ENCODE peak calls at places on chromosomes 3 and 15, in four cellular contexts. N is GM23338, T is GM12892, R is stomach. U is an unnamed sample.
A peak's percentile ranks its signal among the peaks of the same experiment; 100 is the strongest.

GRCh38 chr3:9669720-9670432 is 20.6 kb downstream of the MTMR14 start:
- DNase-seq in N (no peak), T (no peak), R (peak; percentile 76), U (no peak)

GRCh38 chr15:81268340-81268739 is 55.6 kb downstream of the STARD5 start:
- DNase-seq in N (no peak), T (no peak), R (no peak), U (no peak)

GRCh38 chr3:76723366-76723765 is 316.5 kb upstream of the ROBO2 start:
- DNase-seq in N (peak; percentile 41), T (no peak), R (no peak), U (no peak)

GRCh38 chr3:186871403-186871924 is 29.0 kb downstream of the ADIPOQ start:
- DNase-seq in N (no peak), T (no peak), R (no peak), U (no peak)

GRCh38 chr15:71508081-71508682 is 302.2 kb upstream of the NR2E3 start:
- DNase-seq in N (no peak), T (peak; percentile 24), R (no peak), U (peak; percentile 35)

GRCh38 chr3:177932346-177932745 is 603.9 kb upstream of the KCNMB2 start:
- DNase-seq in N (no peak), T (no peak), R (no peak), U (no peak)

GRCh38 chr3:179973931-179974361 is 62.8 kb downstream of the PEX5L start:
- DNase-seq in N (peak; percentile 29), T (no peak), R (no peak), U (no peak)

GRCh38 chr3:78580691-78581090 is 1187.1 kb downstream of the ROBO1 start:
- DNase-seq in N (no peak), T (no peak), R (no peak), U (no peak)

GRCh38 chr3:177633671-177634207 is 436.5 kb upstream of the TBL1XR1 start:
- DNase-seq in N (no peak), T (no peak), R (no peak), U (no peak)

GRCh38 chr3:136141296-136141785 is 54.8 kb downstream of the MSL2 start:
- DNase-seq in N (no peak), T (no peak), R (no peak), U (no peak)

GRCh38 chr15:91271565-91272153 is 171.6 kb downstream of the SV2B start:
- DNase-seq in N (peak; percentile 91), T (no peak), R (peak; percentile 58), U (peak; percentile 35)
- TF ChIP-seq POLR2AphosphoS5 in N (no peak), T (no peak), R (no peak), U (no peak)

DNA sequence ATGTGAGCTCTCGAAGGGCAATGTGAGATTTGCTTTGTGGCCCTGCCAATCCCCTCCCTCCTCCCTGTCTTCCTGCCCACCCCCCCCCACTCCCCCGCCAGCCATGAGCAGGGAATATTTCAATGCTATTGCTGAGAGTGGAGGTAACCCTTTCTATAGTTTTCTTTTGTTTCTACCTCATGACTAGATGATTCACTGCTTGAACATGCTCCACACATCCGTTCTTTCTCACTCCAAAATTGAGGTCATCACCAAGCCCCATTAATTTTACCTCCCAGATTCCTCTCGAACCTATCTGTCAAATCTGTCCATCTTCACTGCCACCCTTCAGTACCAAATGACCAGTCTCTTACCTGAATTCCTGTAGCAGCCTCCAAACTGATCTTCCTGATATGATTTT is 12.2 kb downstream of the ZNF774 start:
- DNase-seq in N (no peak), T (no peak), R (no peak), U (no peak)
- TF ChIP-seq POLR2AphosphoS5 in N (no peak), T (no peak), R (no peak), U (no peak)

GRCh38 chr3:108320746-108321350 is 24.5 kb downstream of the HHLA2 start:
- DNase-seq in N (peak; percentile 34), T (no peak), R (no peak), U (no peak)
- TF ChIP-seq POLR2AphosphoS5 in N (no peak), T (no peak), R (no peak), U (no peak)

GRCh38 chr3:69869021-69869420 is 129.8 kb downstream of the MITF start:
- DNase-seq in N (no peak), T (no peak), R (no peak), U (no peak)

GRCh38 chr3:69866988-69867720 is 127.9 kb downstream of the MITF start:
- DNase-seq in N (no peak), T (no peak), R (no peak), U (no peak)

GRCh38 chr3:69865920-69866679 is 126.8 kb downstream of the MITF start:
- DNase-seq in N (peak; percentile 16), T (no peak), R (peak; percentile 83), U (no peak)

GRCh38 chr3:69869643-69870042 is 129.9 kb upstream of the SAMMSON start:
- DNase-seq in N (no peak), T (no peak), R (no peak), U (no peak)

DNA sequence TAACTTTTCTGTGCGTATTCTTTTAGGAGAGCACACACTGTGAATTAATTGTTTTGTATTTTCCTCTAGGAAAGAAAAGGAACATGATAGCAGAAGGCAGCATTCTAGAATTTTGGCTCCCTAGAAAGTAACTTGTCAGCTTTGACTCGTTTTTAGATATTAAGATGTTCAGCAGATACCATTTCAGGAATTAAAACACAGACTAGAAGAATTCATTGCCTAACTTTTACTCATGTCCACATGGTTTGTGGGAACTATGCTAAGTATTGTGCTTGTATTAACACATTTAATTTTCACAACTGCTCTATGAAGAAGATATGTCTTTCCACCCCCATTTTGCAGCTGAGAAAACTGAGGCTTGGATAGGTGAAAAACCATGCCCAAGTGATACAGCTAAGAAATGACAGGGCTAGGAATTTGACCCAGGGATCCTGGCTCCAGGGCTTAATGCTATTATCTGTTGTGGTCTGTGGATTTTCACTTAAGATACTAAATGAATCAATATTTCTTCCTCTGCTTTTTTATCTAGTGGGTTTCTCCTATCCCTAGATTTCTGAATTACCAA is 128.8 kb downstream of the MITF start:
- DNase-seq in N (no peak), T (no peak), R (no peak), U (no peak)
- TF ChIP-seq POLR2AphosphoS5 in N (no peak), T (no peak), R (no peak), U (no peak)

GRCh38 chr3:51382076-51382745 is 2.9 kb upstream of the MANF start:
- DNase-seq in N (peak; percentile 57), T (no peak), R (no peak), U (no peak)
- TF ChIP-seq POLR2AphosphoS5 in N (no peak), T (no peak), R (no peak), U (no peak)

GRCh38 chr3:39146611-39147373 is 6.6 kb downstream of the CSRNP1 start:
- DNase-seq in N (no peak), T (no peak), R (peak; percentile 79), U (no peak)
- TF ChIP-seq POLR2AphosphoS5 in N (no peak), T (no peak), R (peak; percentile 75), U (no peak)

GRCh38 chr3:141894524-141895176 is 18.2 kb downstream of the ATP1B3 start:
- DNase-seq in N (no peak), T (no peak), R (no peak), U (no peak)
- TF ChIP-seq POLR2AphosphoS5 in N (no peak), T (no peak), R (no peak), U (no peak)

GRCh38 chr15:29055876-29056275 is 170.1 kb downstream of the APBA2 start:
- DNase-seq in N (no peak), T (no peak), R (no peak), U (no peak)
- TF ChIP-seq POLR2AphosphoS5 in N (no peak), T (no peak), R (no peak), U (no peak)

DNA sequence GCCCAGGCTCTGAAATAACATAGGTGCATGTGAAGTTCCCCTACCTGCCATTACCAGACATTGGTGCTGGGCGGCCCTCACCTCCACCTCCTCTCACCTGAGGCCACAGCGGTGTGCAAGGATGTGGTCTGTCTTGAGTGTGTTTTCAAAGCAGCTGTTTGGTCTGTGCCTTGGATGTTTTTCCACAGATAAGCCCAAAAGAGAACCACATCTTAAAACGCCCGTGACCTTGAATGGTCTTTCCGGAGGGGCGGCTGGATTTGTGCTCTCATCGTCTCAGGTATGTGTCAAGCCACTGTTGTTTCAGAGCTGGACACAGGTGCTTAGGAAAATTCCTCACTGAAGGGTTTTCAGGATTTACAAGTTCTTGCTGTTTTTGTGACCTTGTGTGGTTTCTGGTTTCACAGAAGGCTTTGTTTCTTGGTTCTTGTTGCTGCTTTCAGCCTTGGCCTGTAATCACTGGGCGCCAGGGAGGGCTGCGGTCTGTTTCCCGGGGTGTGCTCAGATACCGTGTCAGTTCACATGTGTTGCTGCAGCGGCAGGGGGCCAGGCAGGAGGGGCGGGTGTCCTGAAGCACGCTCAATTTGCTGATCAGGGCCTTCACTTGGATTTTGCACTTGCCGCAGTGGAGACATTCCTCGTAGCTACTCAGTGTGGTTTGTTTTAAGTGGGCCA is 128.4 kb downstream of the IGF1R start:
- DNase-seq in N (no peak), T (no peak), R (peak; percentile 58), U (peak; percentile 30)
- TF ChIP-seq POLR2AphosphoS5 in N (no peak), T (no peak), R (no peak), U (no peak)

GRCh38 chr3:49723301-49723630 is 485 bp downstream of the GMPPB start:
- DNase-seq in N (peak; percentile 69), T (peak; percentile 59), R (peak; percentile 84), U (no peak)
- TF ChIP-seq POLR2AphosphoS5 in N (no peak), T (peak; percentile 62), R (peak; percentile 60), U (peak; percentile 46)

U was measured in GM12891.